ENCODE peak calls at places on chromosomes 1 and 21, in seven cellular contexts. Q is activated CD8-positive, alpha-beta memory T cell treated with anti-CD3 and anti-CD28 coated beads for 4 hours; L is GM04503; W is GM06990; E is HEK293T; T is CD4-positive, alpha-beta memory T cell; X is central memory CD4-positive, alpha-beta T cell. R is an unnamed sample.

GRCh38 chr21:45438391-45439145 is 33.6 kb downstream of the COL18A1 start:
- DNase-seq in E (no peak), Q (no peak), T (no peak), L (no peak), W (no peak), X (no peak), R (no peak)

GRCh38 chr1:37995773-37996379 is 6.1 kb upstream of the SF3A3 start:
- DNase-seq in T (no peak), Q (no peak), X (peak), W (peak), L (peak), E (no peak), R (no peak)

GRCh38 chr1:202306535-202307345 is 35.0 kb downstream of the UBE2T start:
- DNase-seq in X (no peak), Q (no peak), E (no peak), L (no peak), W (no peak), T (no peak), R (no peak)

GRCh38 chr1:67489643-67490042 is 59.4 kb upstream of the SERBP1 start:
- DNase-seq in E (peak), X (no peak), Q (no peak), L (no peak), T (no peak), W (no peak), R (peak)

GRCh38 chr1:151800830-151801229 is 4.4 kb downstream of the LINGO4 start:
- DNase-seq in Q (no peak), E (no peak), L (no peak), T (no peak), X (no peak), W (no peak), R (no peak)

GRCh38 chr1:22326372-22326915 is 125.2 kb upstream of the ZBTB40 start:
- DNase-seq in X (no peak), L (no peak), E (no peak), T (no peak), Q (no peak), W (no peak), R (no peak)

GRCh38 chr1:116286541-116286971 is 86.5 kb upstream of the ATP1A1 start:
- DNase-seq in X (no peak), Q (no peak), E (no peak), W (no peak), L (peak), T (no peak), R (peak)

GRCh38 chr1:181647314-181648035 is 164.2 kb downstream of the CACNA1E start:
- DNase-seq in Q (no peak), L (no peak), W (no peak), T (no peak), E (no peak), X (no peak), R (no peak)

GRCh38 chr1:47031059-47031458 is 7.6 kb downstream of the CYP4X1 start:
- DNase-seq in Q (no peak), W (no peak), L (no peak), X (no peak), E (no peak), T (no peak), R (no peak)

GRCh38 chr21:42351626-42352432 is 1.0 kb upstream of the TFF2 start:
- DNase-seq in E (no peak), W (no peak), X (no peak), T (no peak), L (no peak), Q (no peak), R (no peak)

GRCh38 chr21:45574691-45575090 is 32.5 kb upstream of the SLC19A1 start:
- DNase-seq in L (no peak), W (no peak), E (no peak), X (no peak), T (no peak), Q (no peak), R (no peak)

GRCh38 chr1:58214674-58215073 is 331.9 kb downstream of the OMA1 start:
- DNase-seq in X (no peak), W (no peak), T (no peak), E (no peak), Q (no peak), L (no peak), R (no peak)

GRCh38 chr1:30804381-30804780 is 46.8 kb upstream of the LAPTM5 start:
- DNase-seq in Q (no peak), W (no peak), X (no peak), E (no peak), T (no peak), L (no peak), R (no peak)

GRCh38 chr1:37265156-37265555 is 209.2 kb upstream of the ZC3H12A start:
- DNase-seq in T (no peak), E (no peak), W (no peak), Q (no peak), L (no peak), X (no peak), R (no peak)

GRCh38 chr1:19737413-19737812 is 62.3 kb downstream of the TMCO4 start:
- DNase-seq in T (no peak), W (no peak), X (no peak), Q (no peak), L (no peak), E (no peak), R (no peak)

GRCh38 chr1:85240174-85240601 is 19.3 kb downstream of the C1orf52 start:
- DNase-seq in W (peak), Q (no peak), X (no peak), T (peak), E (no peak), L (no peak), R (peak)

GRCh38 chr1:48048064-48048463 is 50.9 kb upstream of the TRABD2B start:
- DNase-seq in L (no peak), W (no peak), E (no peak), X (no peak), Q (no peak), T (no peak), R (no peak)

GRCh38 chr1:15799928-15800835 is 7.3 kb downstream of the UQCRHL start:
- DNase-seq in W (no peak), Q (no peak), L (no peak), X (no peak), T (no peak), E (peak), R (no peak)

GRCh38 chr1:15451014-15451722 is 5.4 kb upstream of the CELA2A start:
- DNase-seq in E (no peak), Q (no peak), X (no peak), L (no peak), T (no peak), W (no peak), R (no peak)

GRCh38 chr1:165352109-165352441 is 4.4 kb downstream of the LMX1A start:
- DNase-seq in T (no peak), E (no peak), X (no peak), W (no peak), L (no peak), Q (no peak), R (no peak)

GRCh38 chr1:10598088-10598712 is 123.5 kb downstream of the PEX14 start:
- DNase-seq in T (no peak), L (no peak), E (no peak), X (no peak), W (no peak), Q (no peak), R (no peak)

GRCh38 chr1:178693368-178693767 is 31.7 kb upstream of the RALGPS2 start:
- DNase-seq in L (no peak), T (no peak), E (peak), W (no peak), X (no peak), Q (no peak), R (no peak)

GRCh38 chr1:162983671-162984425 is 85.3 kb upstream of the RGS4 start:
- DNase-seq in X (no peak), W (no peak), L (no peak), Q (no peak), E (no peak), T (no peak), R (no peak)

GRCh38 chr1:8702121-8702520 is 115.3 kb downstream of the RERE start:
- DNase-seq in W (peak), L (no peak), X (no peak), T (no peak), E (no peak), Q (no peak), R (peak)

GRCh38 chr1:228101994-228102790 is 933 bp downstream of the C1orf35 start:
- DNase-seq in W (peak), Q (no peak), E (peak), L (no peak), T (peak), X (peak), R (peak)

GRCh38 chr1:150268706-150269403 is at the start of gene APH1A:
- DNase-seq in L (peak), E (peak), T (peak), W (peak), X (peak), Q (peak), R (peak)

GRCh38 chr1:84825161-84825560 is 67.8 kb downstream of the LPAR3 start:
- DNase-seq in X (no peak), L (no peak), Q (no peak), W (no peak), E (no peak), T (no peak), R (no peak)

GRCh38 chr21:15616864-15617574 is 112.8 kb upstream of the USP25 start:
- DNase-seq in T (no peak), X (no peak), Q (no peak), L (no peak), E (no peak), W (no peak), R (no peak)

GRCh38 chr1:20255666-20256065 is 35.0 kb upstream of the VWA5B1 start:
- DNase-seq in T (no peak), X (no peak), L (no peak), W (no peak), Q (no peak), E (peak), R (peak)

GRCh38 chr1:112393634-112393976 is 2.4 kb upstream of the CTTNBP2NL start:
- DNase-seq in X (no peak), W (no peak), T (no peak), Q (no peak), L (no peak), E (no peak), R (no peak)

GRCh38 chr1:13749543-13750307 is 49.7 kb downstream of the PRDM2 start:
- DNase-seq in Q (no peak), L (no peak), E (peak), T (no peak), W (peak), X (no peak), R (peak)

GRCh38 chr1:14765773-14766172 is 167.3 kb downstream of the KAZN start:
- DNase-seq in E (no peak), L (no peak), Q (no peak), W (no peak), X (no peak), T (no peak), R (no peak)